ENCODE peak calls at places on chromosomes 12 and 14, in four cellular contexts. One of them, this sample, is unnamed.

GRCh38 chr14:103688906-103689902 is 26.0 kb downstream of the XRCC3 start:
- DNase-seq in small intestine: no peak
- DNase-seq in left ventricle myocardium inferior: peak
- DNase-seq in PC-9: no peak
- DNase-seq in this sample: no peak

GRCh38 chr12:107474639-107475539 is 210.7 kb upstream of the PWP1 start:
- DNase-seq in left ventricle myocardium inferior: no peak
- DNase-seq in PC-9: no peak
- DNase-seq in small intestine: no peak
- DNase-seq in this sample: no peak

GRCh38 chr12:52156757-52157565 is 34.9 kb downstream of the KRT80 start:
- DNase-seq in PC-9: peak
- DNase-seq in left ventricle myocardium inferior: peak
- DNase-seq in small intestine: peak
- DNase-seq in this sample: peak

GRCh38 chr12:68497702-68498101 is 113.0 kb upstream of the RAP1B start:
- DNase-seq in small intestine: peak
- DNase-seq in PC-9: peak
- DNase-seq in left ventricle myocardium inferior: no peak
- DNase-seq in this sample: no peak

GRCh38 chr14:53879022-53879686 is 77.5 kb downstream of the BMP4 start:
- DNase-seq in PC-9: no peak
- DNase-seq in left ventricle myocardium inferior: no peak
- DNase-seq in small intestine: no peak
- DNase-seq in this sample: no peak

GRCh38 chr12:47821346-47821706 is 1.6 kb upstream of the HDAC7 start:
- DNase-seq in left ventricle myocardium inferior: no peak
- DNase-seq in small intestine: no peak
- DNase-seq in PC-9: no peak
- DNase-seq in this sample: no peak

GRCh38 chr14:104187121-104187889 is 48.9 kb downstream of the KIF26A start:
- DNase-seq in left ventricle myocardium inferior: no peak
- DNase-seq in PC-9: no peak
- DNase-seq in small intestine: no peak
- DNase-seq in this sample: no peak

GRCh38 chr12:71071466-71072097 is 86.2 kb downstream of the TSPAN8 start:
- DNase-seq in left ventricle myocardium inferior: no peak
- DNase-seq in PC-9: no peak
- DNase-seq in small intestine: no peak
- DNase-seq in this sample: no peak

GRCh38 chr12:124938066-124938465 is 23.6 kb upstream of the UBC start:
- DNase-seq in PC-9: no peak
- DNase-seq in left ventricle myocardium inferior: no peak
- DNase-seq in small intestine: no peak
- DNase-seq in this sample: no peak

GRCh38 chr14:103140316-103141109 is 17.3 kb downstream of the TNFAIP2 start:
- DNase-seq in PC-9: peak
- DNase-seq in small intestine: no peak
- DNase-seq in left ventricle myocardium inferior: no peak
- DNase-seq in this sample: no peak

GRCh38 chr14:92848941-92849340 is 54.8 kb downstream of the GOLGA5 start:
- DNase-seq in left ventricle myocardium inferior: no peak
- DNase-seq in PC-9: no peak
- DNase-seq in small intestine: no peak
- DNase-seq in this sample: no peak

GRCh38 chr14:56805201-56805991 is 4.9 kb downstream of the OTX2 start:
- DNase-seq in left ventricle myocardium inferior: no peak
- DNase-seq in small intestine: no peak
- DNase-seq in PC-9: no peak
- DNase-seq in this sample: no peak

GRCh38 chr12:128079-128478 is 61.5 kb downstream of the IQSEC3 start:
- DNase-seq in small intestine: no peak
- DNase-seq in left ventricle myocardium inferior: no peak
- DNase-seq in PC-9: no peak
- DNase-seq in this sample: no peak

GRCh38 chr12:13036881-13037280 is 7.3 kb upstream of the FAM234B start:
- DNase-seq in PC-9: no peak
- DNase-seq in small intestine: no peak
- DNase-seq in left ventricle myocardium inferior: no peak
- DNase-seq in this sample: no peak

GRCh38 chr12:76627346-76628135 is 68.0 kb upstream of the OSBPL8 start:
- DNase-seq in PC-9: no peak
- DNase-seq in small intestine: no peak
- DNase-seq in left ventricle myocardium inferior: no peak
- DNase-seq in this sample: no peak

GRCh38 chr14:72869407-72870329 is 24.2 kb downstream of the DPF3 start:
- DNase-seq in left ventricle myocardium inferior: no peak
- DNase-seq in small intestine: no peak
- DNase-seq in PC-9: no peak
- DNase-seq in this sample: no peak

GRCh38 chr14:97977711-97978261 is 1180.6 kb downstream of the VRK1 start:
- DNase-seq in PC-9: no peak
- DNase-seq in left ventricle myocardium inferior: peak
- DNase-seq in small intestine: peak
- DNase-seq in this sample: peak
- H3K4me3 ChIP-seq in PC-9: no peak
- H3K4me3 ChIP-seq in left ventricle myocardium inferior: peak
- H3K4me3 ChIP-seq in small intestine: no peak
- H3K4me3 ChIP-seq in this sample: peak

GRCh38 chr12:3753549-3754284 is 808 bp upstream of the CRACR2A start:
- DNase-seq in small intestine: no peak
- DNase-seq in PC-9: no peak
- DNase-seq in left ventricle myocardium inferior: peak
- DNase-seq in this sample: peak
- H3K4me3 ChIP-seq in small intestine: no peak
- H3K4me3 ChIP-seq in PC-9: no peak
- H3K4me3 ChIP-seq in left ventricle myocardium inferior: peak
- H3K4me3 ChIP-seq in this sample: peak

GRCh38 chr12:105107176-105107496 is 395 bp upstream of the WASHC4 start:
- DNase-seq in left ventricle myocardium inferior: no peak
- DNase-seq in PC-9: no peak
- DNase-seq in small intestine: no peak
- DNase-seq in this sample: no peak

GRCh38 chr12:105107497-105108371 is at the start of gene WASHC4:
- DNase-seq in small intestine: peak
- DNase-seq in PC-9: peak
- DNase-seq in left ventricle myocardium inferior: peak
- DNase-seq in this sample: peak

GRCh38 chr12:105113094-105113493 is 5.6 kb downstream of the WASHC4 start:
- DNase-seq in PC-9: no peak
- DNase-seq in small intestine: no peak
- DNase-seq in left ventricle myocardium inferior: no peak
- DNase-seq in this sample: no peak

GRCh38 chr12:105109465-105110212 is 2.1 kb downstream of the WASHC4 start:
- DNase-seq in PC-9: no peak
- DNase-seq in left ventricle myocardium inferior: no peak
- DNase-seq in small intestine: no peak
- DNase-seq in this sample: no peak

DNA sequence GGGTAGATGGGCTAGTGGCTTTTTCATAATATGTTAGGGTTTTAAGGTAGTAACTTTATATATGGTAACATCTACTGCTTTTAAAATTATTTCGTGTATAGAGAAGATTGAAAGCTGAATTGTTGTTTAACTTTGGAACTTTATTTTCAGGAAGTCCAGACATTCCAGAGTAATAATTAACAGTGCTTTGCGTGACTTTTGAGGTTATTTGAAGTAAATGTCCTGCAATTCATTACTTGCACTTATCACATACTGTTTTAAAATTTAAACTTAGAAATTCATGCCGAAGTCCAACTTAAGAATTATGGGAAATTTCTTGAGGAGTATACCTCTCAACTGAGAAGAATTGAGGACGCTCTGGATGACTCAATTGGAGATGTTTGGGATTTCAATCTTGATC is 3.3 kb downstream of the WASHC4 start:
- DNase-seq in PC-9: no peak
- DNase-seq in left ventricle myocardium inferior: no peak
- DNase-seq in small intestine: no peak
- DNase-seq in this sample: no peak
- H3K4me3 ChIP-seq in PC-9: no peak
- H3K4me3 ChIP-seq in left ventricle myocardium inferior: peak
- H3K4me3 ChIP-seq in small intestine: no peak
- H3K4me3 ChIP-seq in this sample: no peak

GRCh38 chr14:99360774-99361595 is 89.0 kb upstream of the BCL11B start:
- DNase-seq in left ventricle myocardium inferior: no peak
- DNase-seq in small intestine: no peak
- DNase-seq in PC-9: no peak
- DNase-seq in this sample: no peak
- H3K4me3 ChIP-seq in left ventricle myocardium inferior: no peak
- H3K4me3 ChIP-seq in small intestine: no peak
- H3K4me3 ChIP-seq in PC-9: no peak
- H3K4me3 ChIP-seq in this sample: no peak

This sample was measured in tibial artery.